ENCODE peak calls at places on chromosomes 4 and X, in four cellular contexts. One of them, this sample, is unnamed.
A peak's percentile ranks its signal among the peaks of the same experiment; 100 is the strongest.

GRCh38 chrX:138294951-138295350 is 416.6 kb downstream of the FGF13 start:
- DNase-seq in HepG2: no peak
- DNase-seq in K562: no peak
- DNase-seq in HCT116: no peak
- DNase-seq in this sample: no peak

GRCh38 chr4:187171731-187172339 is 448.2 kb upstream of the FAT1 start:
- DNase-seq in HepG2: no peak
- DNase-seq in K562: no peak
- DNase-seq in HCT116: no peak
- DNase-seq in this sample: no peak

GRCh38 chr4:113831469-113831868 is 69.9 kb upstream of the CAMK2D start:
- DNase-seq in HepG2: no peak
- DNase-seq in K562: no peak
- DNase-seq in HCT116: no peak
- DNase-seq in this sample: no peak

GRCh38 chr4:78308517-78308916 is 243.1 kb upstream of the ANXA3 start:
- DNase-seq in HepG2: no peak
- DNase-seq in K562: no peak
- DNase-seq in HCT116: no peak
- DNase-seq in this sample: no peak

GRCh38 chr4:932713-933070 is 432 bp downstream of the TMEM175 start:
- DNase-seq in HepG2: peak; percentile 32
- DNase-seq in K562: peak; percentile 45
- DNase-seq in HCT116: no peak
- DNase-seq in this sample: no peak

GRCh38 chr4:94621491-94622080 is 136.2 kb upstream of the BMPR1B start:
- DNase-seq in HepG2: peak; percentile 28
- DNase-seq in K562: peak; percentile 51
- DNase-seq in HCT116: peak; percentile 38
- DNase-seq in this sample: no peak

GRCh38 chr4:6710282-6710681 is 617 bp upstream of the MRFAP1L1 start:
- DNase-seq in HepG2: no peak
- DNase-seq in K562: no peak
- DNase-seq in HCT116: no peak
- DNase-seq in this sample: no peak

GRCh38 chr4:3724319-3725231 is 41.6 kb upstream of the ADRA2C start:
- DNase-seq in HepG2: no peak
- DNase-seq in K562: no peak
- DNase-seq in HCT116: no peak
- DNase-seq in this sample: no peak

GRCh38 chr4:89491731-89492235 is 184.2 kb upstream of the GPRIN3 start:
- DNase-seq in HepG2: no peak
- DNase-seq in K562: no peak
- DNase-seq in HCT116: no peak
- DNase-seq in this sample: no peak

GRCh38 chrX:1623691-1624090 is 8.8 kb downstream of the ASMT start:
- DNase-seq in HepG2: no peak
- DNase-seq in K562: no peak
- DNase-seq in HCT116: no peak
- DNase-seq in this sample: no peak

GRCh38 chr4:139523076-139523475 is 32.9 kb downstream of the SETD7 start:
- DNase-seq in HepG2: no peak
- DNase-seq in K562: no peak
- DNase-seq in HCT116: no peak
- DNase-seq in this sample: no peak

GRCh38 chr4:144699565-144699964 is 53.6 kb downstream of the HHIP start:
- DNase-seq in HepG2: no peak
- DNase-seq in K562: no peak
- DNase-seq in HCT116: no peak
- DNase-seq in this sample: no peak

GRCh38 chrX:55007633-55008032 is 7.5 kb downstream of the APEX2 start:
- DNase-seq in HepG2: peak; percentile 73
- DNase-seq in K562: no peak
- DNase-seq in HCT116: no peak
- DNase-seq in this sample: no peak

GRCh38 chrX:129786210-129786651 is 6.5 kb downstream of the SASH3 start:
- DNase-seq in HepG2: no peak
- DNase-seq in K562: peak; percentile 50
- DNase-seq in HCT116: no peak
- DNase-seq in this sample: no peak

GRCh38 chrX:33970028-33970932 is 161.8 kb downstream of the FAM47A start:
- DNase-seq in HepG2: no peak
- DNase-seq in K562: no peak
- DNase-seq in HCT116: no peak
- DNase-seq in this sample: no peak

GRCh38 chr4:56671373-56671772 is 9.7 kb downstream of the HOPX start:
- DNase-seq in HepG2: no peak
- DNase-seq in K562: no peak
- DNase-seq in HCT116: no peak
- DNase-seq in this sample: no peak

GRCh38 chrX:94742772-94743171 is 1068.8 kb downstream of the FAM133A start:
- DNase-seq in HepG2: no peak
- DNase-seq in K562: no peak
- DNase-seq in HCT116: no peak
- DNase-seq in this sample: no peak

GRCh38 chrX:94743478-94743877 is 1069.5 kb downstream of the FAM133A start:
- DNase-seq in HepG2: no peak
- DNase-seq in K562: no peak
- DNase-seq in HCT116: no peak
- DNase-seq in this sample: no peak

GRCh38 chrX:94744786-94745185 is 1070.8 kb downstream of the FAM133A start:
- DNase-seq in HepG2: no peak
- DNase-seq in K562: no peak
- DNase-seq in HCT116: no peak
- DNase-seq in this sample: no peak
- TF ChIP-seq REST in HepG2: no peak
- TF ChIP-seq REST in K562: no peak
- TF ChIP-seq REST in HCT116: no peak
- TF ChIP-seq REST in this sample: no peak

DNA sequence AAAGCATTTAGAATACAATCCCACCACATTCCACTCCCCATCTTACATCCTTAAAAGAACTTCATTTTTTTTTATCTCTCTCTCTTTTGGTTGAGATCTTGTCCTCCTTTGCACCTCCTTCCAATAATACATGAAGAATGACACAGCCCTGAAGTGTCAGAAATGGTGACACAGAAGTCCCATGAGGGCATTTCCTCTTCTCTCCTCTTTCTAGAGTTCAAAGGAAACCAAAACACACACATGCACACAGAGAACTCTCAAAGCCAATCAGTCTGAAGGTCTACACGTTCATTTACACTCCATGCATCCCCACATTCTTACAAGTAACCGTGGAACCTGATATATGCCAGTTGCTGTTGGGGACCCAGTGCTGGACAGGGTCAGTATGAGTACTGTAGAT is 450.7 kb downstream of the HNRNPD start:
- DNase-seq in HepG2: no peak
- DNase-seq in K562: no peak
- DNase-seq in HCT116: no peak
- DNase-seq in this sample: no peak
- H3K27ac ChIP-seq in HepG2: no peak overlapping the region
- H3K27ac ChIP-seq in K562: no peak overlapping the region
- H3K27ac ChIP-seq in HCT116: no peak overlapping the region
- H3K27ac ChIP-seq in this sample: no peak overlapping the region

DNA sequence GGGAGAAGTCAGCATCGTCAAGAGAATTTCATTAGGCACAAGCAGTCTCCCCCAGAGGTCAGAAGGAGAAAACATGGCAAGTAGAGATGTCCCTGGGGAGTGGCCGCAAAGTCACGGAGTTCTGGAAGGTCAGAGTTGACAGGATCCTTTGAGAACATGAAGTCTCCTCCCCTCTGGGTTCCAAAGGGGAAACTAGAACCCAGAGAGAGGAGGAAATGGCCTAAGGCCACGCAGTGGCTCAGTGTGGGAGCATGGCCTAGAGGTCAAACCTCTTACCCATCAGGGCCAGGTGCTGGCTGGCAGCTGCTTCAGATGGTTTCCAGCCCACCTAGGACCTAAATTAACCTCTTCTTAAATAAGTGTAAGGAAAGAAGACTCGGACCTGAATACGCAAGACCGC is 884 bp downstream of the IDH3G start:
- DNase-seq in HepG2: no peak
- DNase-seq in K562: peak; percentile 28
- DNase-seq in HCT116: no peak
- DNase-seq in this sample: no peak
- TF ChIP-seq TCF7L2 in HepG2: no peak
- TF ChIP-seq TCF7L2 in K562: no peak
- TF ChIP-seq TCF7L2 in HCT116: no peak
- TF ChIP-seq TCF7L2 in this sample: no peak

DNA sequence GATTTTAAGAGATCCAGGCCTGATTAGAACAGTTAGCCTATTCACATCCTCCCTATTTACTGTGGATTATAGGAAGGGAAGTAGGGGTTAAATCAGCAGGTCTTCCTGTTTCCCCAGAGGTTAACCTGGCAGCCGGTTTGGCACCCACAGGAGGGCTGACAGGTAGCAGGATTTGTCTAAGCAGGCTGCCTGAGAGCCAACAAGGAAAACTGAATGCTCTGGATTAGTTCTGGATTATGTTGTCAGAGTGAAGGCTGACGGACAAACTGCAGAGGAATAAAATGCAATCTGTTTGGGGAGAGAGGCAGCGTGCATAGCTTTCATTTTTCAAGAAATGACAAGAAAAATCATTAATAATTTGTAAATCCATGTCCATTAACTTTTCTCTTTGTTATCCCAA is 397.1 kb upstream of the FAM241A start:
- DNase-seq in HepG2: no peak
- DNase-seq in K562: no peak
- DNase-seq in HCT116: no peak
- DNase-seq in this sample: no peak
- TF ChIP-seq REST in HepG2: no peak
- TF ChIP-seq REST in K562: no peak
- TF ChIP-seq REST in HCT116: no peak
- TF ChIP-seq REST in this sample: no peak

GRCh38 chr4:69833251-69833650 is 26.7 kb downstream of the SULT1E1 start:
- DNase-seq in HepG2: no peak
- DNase-seq in K562: no peak
- DNase-seq in HCT116: no peak
- DNase-seq in this sample: no peak
- H3K27ac ChIP-seq in HepG2: peak overlapping the region; percentile 93
- H3K27ac ChIP-seq in K562: no peak overlapping the region
- H3K27ac ChIP-seq in HCT116: no peak overlapping the region
- H3K27ac ChIP-seq in this sample: no peak overlapping the region

GRCh38 chrX:135304741-135305140 is 4.5 kb upstream of the ETDC start:
- DNase-seq in HepG2: no peak
- DNase-seq in K562: no peak
- DNase-seq in HCT116: no peak
- DNase-seq in this sample: no peak

GRCh38 chrX:135302269-135302873 is 6.9 kb upstream of the ETDC start:
- DNase-seq in HepG2: no peak
- DNase-seq in K562: no peak
- DNase-seq in HCT116: no peak
- DNase-seq in this sample: no peak
- TF ChIP-seq TCF7L2 in HepG2: no peak
- TF ChIP-seq TCF7L2 in K562: no peak
- TF ChIP-seq TCF7L2 in HCT116: no peak
- TF ChIP-seq TCF7L2 in this sample: no peak

DNA sequence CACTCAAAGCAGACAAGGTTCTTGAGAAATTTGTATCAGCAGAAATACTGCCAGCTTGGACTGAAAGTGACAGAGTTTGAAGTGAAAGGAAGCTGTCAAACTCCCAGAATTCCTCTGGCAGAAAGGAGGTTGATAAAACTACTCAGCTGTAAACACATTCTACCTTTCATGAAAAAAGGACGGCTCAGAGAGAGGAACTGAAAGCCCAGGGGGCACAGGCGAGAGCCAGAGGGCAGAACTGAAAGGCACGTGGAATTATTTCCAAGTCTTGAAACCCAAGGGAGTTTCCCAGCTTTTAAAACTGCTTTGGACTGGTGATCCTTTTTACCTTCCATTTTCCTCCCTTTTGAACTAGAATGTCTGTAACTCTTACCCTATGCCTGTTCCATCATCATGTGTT is 14.5 kb upstream of the MED14 start:
- DNase-seq in HepG2: no peak
- DNase-seq in K562: no peak
- DNase-seq in HCT116: no peak
- DNase-seq in this sample: no peak
- TF ChIP-seq REST in HepG2: no peak
- TF ChIP-seq REST in K562: no peak
- TF ChIP-seq REST in HCT116: no peak
- TF ChIP-seq REST in this sample: no peak